ENCODE peak calls at places on chromosome 1, in seven cellular contexts. H is GM23248, T is aorta, Q is neural progenitor cell, R is psoas muscle, E is ovary, B is kidney. G is an unnamed sample.
A peak's percentile ranks its signal among the peaks of the same experiment; 100 is the strongest.

GRCh38 chr1:22850681-22851080 is 122.0 kb downstream of the LACTBL1 start:
- DNase-seq in T (peak; percentile 88), Q (no peak), E (peak; percentile 45), R (peak; percentile 54), B (no peak), H (no peak), G (no peak)

GRCh38 chr1:9240914-9241820 is 6.6 kb downstream of the H6PD start:
- DNase-seq in B (no peak), R (no peak), H (no peak), E (no peak), T (no peak), Q (no peak), G (no peak)

GRCh38 chr1:110734146-110734680 is 59.5 kb upstream of the KCNA3 start:
- DNase-seq in H (no peak), T (no peak), B (no peak), E (no peak), Q (no peak), R (no peak), G (no peak)

GRCh38 chr1:169676001-169676400 is 35.4 kb downstream of the SELL start:
- DNase-seq in E (no peak), H (peak; percentile 65), R (no peak), B (no peak), T (no peak), Q (no peak), G (no peak)

GRCh38 chr1:9553736-9554144 is 14.5 kb downstream of the SLC25A33 start:
- DNase-seq in R (no peak), E (no peak), B (no peak), Q (no peak), T (no peak), H (no peak), G (no peak)

GRCh38 chr1:25922633-25923567 is 16.7 kb upstream of the STMN1 start:
- DNase-seq in H (peak; percentile 63), R (peak; percentile 44), Q (peak; percentile 70), E (peak; percentile 45), T (peak; percentile 72), B (peak; percentile 86), G (peak; percentile 39)

GRCh38 chr1:39566441-39567137 is 10.0 kb downstream of the PABPC4 start:
- DNase-seq in H (no peak), R (no peak), E (no peak), B (no peak), T (no peak), Q (no peak), G (no peak)

GRCh38 chr1:223700942-223701637 is 11.2 kb upstream of the CAPN2 start:
- DNase-seq in Q (no peak), B (peak; percentile 89), T (peak; percentile 85), R (peak; percentile 46), H (peak; percentile 98), E (peak; percentile 73), G (peak; percentile 71)

GRCh38 chr1:32014937-32015363 is 1.3 kb downstream of the KHDRBS1 start:
- DNase-seq in Q (no peak), T (no peak), E (no peak), H (peak; percentile 45), B (no peak), R (no peak), G (no peak)

GRCh38 chr1:27000092-27000816 is 6.8 kb downstream of the TRNP1 start:
- DNase-seq in H (no peak), R (no peak), E (no peak), T (no peak), B (no peak), Q (no peak), G (no peak)

GRCh38 chr1:53183277-53183990 is 13.2 kb upstream of the CPT2 start:
- DNase-seq in E (peak; percentile 86), B (no peak), T (no peak), Q (no peak), R (peak; percentile 36), H (peak; percentile 71), G (peak; percentile 61)

GRCh38 chr1:204261746-204262505 is 48.1 kb upstream of the GOLT1A start:
- DNase-seq in T (no peak), Q (no peak), H (peak; percentile 88), B (peak; percentile 29), E (no peak), R (no peak), G (no peak)

GRCh38 chr1:22876359-22877111 is 96.1 kb downstream of the LACTBL1 start:
- DNase-seq in R (peak; percentile 40), T (no peak), Q (peak; percentile 94), H (peak; percentile 52), E (peak; percentile 37), B (no peak), G (no peak)

GRCh38 chr1:58397187-58397820 is 149.2 kb downstream of the OMA1 start:
- DNase-seq in T (no peak), H (peak; percentile 92), E (no peak), R (no peak), B (no peak), Q (no peak), G (no peak)

GRCh38 chr1:56387071-56387747 is 192.2 kb downstream of the PLPP3 start:
- DNase-seq in Q (no peak), R (no peak), H (no peak), T (no peak), B (no peak), E (no peak), G (no peak)

GRCh38 chr1:203278087-203278884 is 27.0 kb upstream of the BTG2 start:
- DNase-seq in E (peak; percentile 98), H (peak; percentile 85), Q (peak; percentile 53), B (peak; percentile 96), R (peak; percentile 96), T (peak; percentile 91), G (peak; percentile 67)

GRCh38 chr1:84862810-84863251 is 30.2 kb downstream of the LPAR3 start:
- DNase-seq in H (no peak), B (no peak), E (no peak), T (no peak), Q (no peak), R (no peak), G (no peak)

GRCh38 chr1:37438971-37439671 is 35.3 kb upstream of the ZC3H12A start:
- DNase-seq in B (no peak), Q (peak; percentile 34), H (no peak), R (no peak), E (no peak), T (no peak), G (no peak)

DNA sequence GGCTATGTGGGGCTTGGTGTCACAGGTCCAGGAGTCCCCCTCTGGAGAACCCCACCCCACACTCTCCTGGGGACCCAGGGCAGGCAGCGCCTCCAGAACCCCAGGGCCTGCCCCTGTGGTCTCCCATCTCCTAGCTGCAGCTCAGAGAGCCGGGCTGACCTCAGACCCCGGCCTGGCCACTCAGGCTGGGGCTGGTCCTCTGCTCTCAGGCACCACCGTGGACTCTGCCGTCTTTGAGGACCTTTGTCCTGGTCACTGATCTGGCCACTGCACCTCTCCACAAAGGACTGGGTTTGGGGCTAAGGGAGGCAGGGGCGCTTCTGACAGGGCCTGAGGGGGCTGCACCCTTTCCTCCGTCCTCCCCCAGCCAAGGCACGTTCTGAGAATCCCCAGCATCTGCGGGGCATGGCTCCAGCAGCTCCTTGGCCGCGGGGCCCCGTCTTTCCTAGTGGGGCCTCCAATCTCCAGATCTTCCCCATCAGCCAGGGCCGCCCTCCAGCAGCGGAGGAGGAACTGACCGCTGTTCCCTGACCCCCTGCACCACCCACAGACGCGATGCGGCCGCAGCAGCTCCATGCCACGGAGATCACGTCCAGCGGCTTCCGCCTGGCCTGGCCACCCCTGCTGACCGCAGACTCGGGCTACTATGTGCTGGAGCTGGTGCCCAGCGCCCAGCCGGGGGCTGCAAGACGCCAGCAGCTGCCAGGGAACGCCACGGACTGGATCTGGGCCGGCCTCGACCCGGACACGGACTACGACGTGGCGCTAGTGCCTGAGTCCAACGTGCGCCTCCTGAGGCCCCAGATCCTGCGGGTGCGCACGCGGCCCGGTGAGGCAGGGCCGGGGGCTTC is 3.3 kb downstream of the VWA1 start:
- DNase-seq in T (no peak), H (no peak), R (no peak), Q (no peak), B (peak; percentile 75), E (no peak), G (no peak)
- H3K4me3 ChIP-seq in T (no peak overlapping the region), H (no peak overlapping the region), R (no peak overlapping the region), Q (no peak overlapping the region), B (peak overlapping the region; percentile 32), E (no peak overlapping the region), G (no peak overlapping the region)

GRCh38 chr1:156696755-156697154 is 8.6 kb downstream of the CRABP2 start:
- DNase-seq in T (no peak), H (no peak), B (no peak), R (no peak), E (no peak), Q (no peak), G (no peak)

GRCh38 chr1:156692409-156692957 is 12.9 kb downstream of the CRABP2 start:
- DNase-seq in B (no peak), H (no peak), T (no peak), R (no peak), E (no peak), Q (no peak), G (no peak)

GRCh38 chr1:156693858-156694562 is 11.4 kb downstream of the CRABP2 start:
- DNase-seq in T (no peak), R (no peak), B (no peak), Q (peak; percentile 35), H (peak; percentile 21), E (no peak), G (no peak)

GRCh38 chr1:156692958-156693857 is 12.2 kb downstream of the CRABP2 start:
- DNase-seq in H (no peak), Q (peak; percentile 94), B (no peak), E (no peak), R (no peak), T (no peak), G (peak; percentile 51)

DNA sequence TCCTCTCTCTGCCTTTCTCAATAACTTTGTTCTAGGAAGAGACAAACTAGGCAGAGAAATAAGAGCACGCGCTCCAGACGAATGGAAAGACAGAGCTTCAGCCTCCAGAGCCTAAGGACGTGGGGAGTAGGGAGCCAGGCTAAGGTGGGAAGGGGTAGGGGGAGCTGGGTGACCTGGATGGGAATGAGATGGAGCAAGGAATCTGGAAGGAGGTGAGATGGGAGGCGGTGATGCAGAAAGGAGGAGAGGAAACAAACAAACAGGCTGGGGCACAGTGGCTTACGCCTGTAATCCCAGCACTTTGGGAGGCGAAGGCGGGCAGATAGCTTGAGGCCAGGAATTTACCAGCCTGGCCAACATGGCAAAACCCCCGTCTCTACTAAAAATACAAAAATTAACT is 10.8 kb downstream of the CRABP2 start:
- DNase-seq in B (no peak), Q (peak; percentile 31), H (no peak), T (no peak), E (no peak), R (no peak), G (no peak)
- H3K27ac ChIP-seq in B (no peak overlapping the region), Q (peak overlapping the region; percentile 35), H (no peak overlapping the region), T (no peak overlapping the region), E (no peak overlapping the region), R (no peak overlapping the region), G (no peak overlapping the region)

GRCh38 chr1:48442864-48443619 is 29.0 kb downstream of the SPATA6 start:
- DNase-seq in Q (peak; percentile 58), E (no peak), R (no peak), H (no peak), T (no peak), B (no peak), G (no peak)

DNA sequence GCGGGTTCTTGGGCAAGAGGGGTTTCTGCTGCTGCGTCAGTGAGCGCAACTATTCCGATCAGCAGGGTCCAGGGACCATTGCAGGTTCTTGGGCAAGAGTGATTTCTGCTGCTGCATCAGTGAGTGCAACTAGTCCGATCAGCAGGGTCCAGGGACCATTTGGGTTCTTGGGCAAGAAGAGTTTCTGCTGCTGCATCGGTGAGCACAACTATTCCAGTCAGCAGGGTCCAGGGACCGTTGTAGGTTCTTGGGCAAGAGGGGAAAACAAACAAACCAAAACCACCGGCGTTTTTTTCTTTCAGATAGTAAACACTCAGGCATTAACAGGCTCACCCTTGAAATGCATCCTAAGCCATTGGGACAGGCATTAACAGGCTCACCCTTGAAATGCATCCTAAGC is 32.6 kb downstream of the SPATA6 start:
- DNase-seq in R (no peak), E (no peak), H (no peak), T (no peak), B (no peak), Q (no peak), G (no peak)
- H3K9me3 ChIP-seq in R (no peaks in the 10 kb centered on the region), E (no peaks in the 10 kb centered on the region), H (no peaks in the 10 kb centered on the region), T (no peaks in the 10 kb centered on the region), B (no peaks in the 10 kb centered on the region), Q (no peaks in the 10 kb centered on the region), G (peaks cover 3% of the 10 kb centered on the region)

GRCh38 chr1:54379481-54380284 is 26.5 kb downstream of the SSBP3 start:
- DNase-seq in B (peak; percentile 84), T (no peak), H (no peak), Q (peak; percentile 46), E (peak; percentile 75), R (no peak), G (no peak)
- H3K4me3 ChIP-seq in B (no peak overlapping the region), T (no peak overlapping the region), H (no peak overlapping the region), Q (no peak overlapping the region), E (no peak overlapping the region), R (peak overlapping the region; percentile 39), G (no peak overlapping the region)

G was measured in lung.